ENCODE peak calls at places on chromosomes 12 and 14, in seven cellular contexts. One of them, this sample, is unnamed.

GRCh38 chr14:54570651-54571415 is 3.9 kb downstream of the SAMD4A start:
- DNase-seq in activated T-helper 2 cell treated with anti-CD3 and anti-CD28 coated beads, Interferon-gamma antibody, Interleukin-2, Interleukin-4, amounts not matched to agents 10 μg/mL and 5 μg/mL and 100 μg/mL, durations not matched to agents 14 hours and 24 hours and 36 hours: no peak
- DNase-seq in ACHN: peak; percentile 63
- DNase-seq in tibial artery: no peak
- DNase-seq in posterior cingulate gyrus: no peak
- DNase-seq in stomach: no peak
- DNase-seq in stimulated activated CD4-positive, alpha-beta T cell treated with anti-CD3 and anti-CD28 coated beads, TNF-alpha, amount 100 ng/mL, for 24 hours: no peak
- DNase-seq in this sample: no peak

GRCh38 chr12:113463746-113464743 is 7.6 kb downstream of the LHX5 start:
- DNase-seq in posterior cingulate gyrus: no peak
- DNase-seq in stimulated activated CD4-positive, alpha-beta T cell treated with anti-CD3 and anti-CD28 coated beads, TNF-alpha, amount 100 ng/mL, for 24 hours: no peak
- DNase-seq in stomach: no peak
- DNase-seq in activated T-helper 2 cell treated with anti-CD3 and anti-CD28 coated beads, Interferon-gamma antibody, Interleukin-2, Interleukin-4, amounts not matched to agents 10 μg/mL and 5 μg/mL and 100 μg/mL, durations not matched to agents 14 hours and 24 hours and 36 hours: no peak
- DNase-seq in tibial artery: no peak
- DNase-seq in ACHN: no peak
- DNase-seq in this sample: no peak

GRCh38 chr14:99287269-99287942 is 15.4 kb upstream of the BCL11B start:
- DNase-seq in tibial artery: no peak
- DNase-seq in stimulated activated CD4-positive, alpha-beta T cell treated with anti-CD3 and anti-CD28 coated beads, TNF-alpha, amount 100 ng/mL, for 24 hours: no peak
- DNase-seq in stomach: no peak
- DNase-seq in posterior cingulate gyrus: no peak
- DNase-seq in activated T-helper 2 cell treated with anti-CD3 and anti-CD28 coated beads, Interferon-gamma antibody, Interleukin-2, Interleukin-4, amounts not matched to agents 10 μg/mL and 5 μg/mL and 100 μg/mL, durations not matched to agents 14 hours and 24 hours and 36 hours: no peak
- DNase-seq in ACHN: no peak
- DNase-seq in this sample: no peak

GRCh38 chr14:93234798-93235197 is 27.7 kb downstream of the UBR7 start:
- DNase-seq in tibial artery: no peak
- DNase-seq in ACHN: peak; percentile 29
- DNase-seq in stomach: no peak
- DNase-seq in stimulated activated CD4-positive, alpha-beta T cell treated with anti-CD3 and anti-CD28 coated beads, TNF-alpha, amount 100 ng/mL, for 24 hours: no peak
- DNase-seq in activated T-helper 2 cell treated with anti-CD3 and anti-CD28 coated beads, Interferon-gamma antibody, Interleukin-2, Interleukin-4, amounts not matched to agents 10 μg/mL and 5 μg/mL and 100 μg/mL, durations not matched to agents 14 hours and 24 hours and 36 hours: no peak
- DNase-seq in posterior cingulate gyrus: no peak
- DNase-seq in this sample: no peak

GRCh38 chr14:21924479-21924878 is 250.9 kb upstream of the OR4E1 start:
- DNase-seq in activated T-helper 2 cell treated with anti-CD3 and anti-CD28 coated beads, Interferon-gamma antibody, Interleukin-2, Interleukin-4, amounts not matched to agents 10 μg/mL and 5 μg/mL and 100 μg/mL, durations not matched to agents 14 hours and 24 hours and 36 hours: peak; percentile 42
- DNase-seq in tibial artery: no peak
- DNase-seq in ACHN: no peak
- DNase-seq in stimulated activated CD4-positive, alpha-beta T cell treated with anti-CD3 and anti-CD28 coated beads, TNF-alpha, amount 100 ng/mL, for 24 hours: peak; percentile 37
- DNase-seq in posterior cingulate gyrus: no peak
- DNase-seq in stomach: no peak
- DNase-seq in this sample: peak; percentile 36

GRCh38 chr12:56935157-56935556 is 949 bp upstream of the SDR9C7 start:
- DNase-seq in posterior cingulate gyrus: no peak
- DNase-seq in stomach: no peak
- DNase-seq in activated T-helper 2 cell treated with anti-CD3 and anti-CD28 coated beads, Interferon-gamma antibody, Interleukin-2, Interleukin-4, amounts not matched to agents 10 μg/mL and 5 μg/mL and 100 μg/mL, durations not matched to agents 14 hours and 24 hours and 36 hours: no peak
- DNase-seq in tibial artery: no peak
- DNase-seq in ACHN: no peak
- DNase-seq in stimulated activated CD4-positive, alpha-beta T cell treated with anti-CD3 and anti-CD28 coated beads, TNF-alpha, amount 100 ng/mL, for 24 hours: no peak
- DNase-seq in this sample: no peak

GRCh38 chr12:29547844-29548243 is 50.4 kb upstream of the OVCH1 start:
- DNase-seq in stimulated activated CD4-positive, alpha-beta T cell treated with anti-CD3 and anti-CD28 coated beads, TNF-alpha, amount 100 ng/mL, for 24 hours: no peak
- DNase-seq in tibial artery: no peak
- DNase-seq in stomach: no peak
- DNase-seq in ACHN: no peak
- DNase-seq in posterior cingulate gyrus: no peak
- DNase-seq in activated T-helper 2 cell treated with anti-CD3 and anti-CD28 coated beads, Interferon-gamma antibody, Interleukin-2, Interleukin-4, amounts not matched to agents 10 μg/mL and 5 μg/mL and 100 μg/mL, durations not matched to agents 14 hours and 24 hours and 36 hours: no peak
- DNase-seq in this sample: no peak

GRCh38 chr12:76946451-76946850 is 67.6 kb upstream of the CSRP2 start:
- DNase-seq in stomach: no peak
- DNase-seq in tibial artery: no peak
- DNase-seq in posterior cingulate gyrus: no peak
- DNase-seq in stimulated activated CD4-positive, alpha-beta T cell treated with anti-CD3 and anti-CD28 coated beads, TNF-alpha, amount 100 ng/mL, for 24 hours: no peak
- DNase-seq in activated T-helper 2 cell treated with anti-CD3 and anti-CD28 coated beads, Interferon-gamma antibody, Interleukin-2, Interleukin-4, amounts not matched to agents 10 μg/mL and 5 μg/mL and 100 μg/mL, durations not matched to agents 14 hours and 24 hours and 36 hours: no peak
- DNase-seq in ACHN: peak; percentile 13
- DNase-seq in this sample: no peak

GRCh38 chr14:94887591-94887990 is 117.7 kb upstream of the GSC start:
- DNase-seq in posterior cingulate gyrus: no peak
- DNase-seq in stomach: no peak
- DNase-seq in activated T-helper 2 cell treated with anti-CD3 and anti-CD28 coated beads, Interferon-gamma antibody, Interleukin-2, Interleukin-4, amounts not matched to agents 10 μg/mL and 5 μg/mL and 100 μg/mL, durations not matched to agents 14 hours and 24 hours and 36 hours: no peak
- DNase-seq in ACHN: no peak
- DNase-seq in stimulated activated CD4-positive, alpha-beta T cell treated with anti-CD3 and anti-CD28 coated beads, TNF-alpha, amount 100 ng/mL, for 24 hours: no peak
- DNase-seq in tibial artery: no peak
- DNase-seq in this sample: no peak

GRCh38 chr14:65210118-65210826 is 108.0 kb upstream of the MAX start:
- DNase-seq in ACHN: no peak
- DNase-seq in tibial artery: no peak
- DNase-seq in posterior cingulate gyrus: no peak
- DNase-seq in activated T-helper 2 cell treated with anti-CD3 and anti-CD28 coated beads, Interferon-gamma antibody, Interleukin-2, Interleukin-4, amounts not matched to agents 10 μg/mL and 5 μg/mL and 100 μg/mL, durations not matched to agents 14 hours and 24 hours and 36 hours: no peak
- DNase-seq in stimulated activated CD4-positive, alpha-beta T cell treated with anti-CD3 and anti-CD28 coated beads, TNF-alpha, amount 100 ng/mL, for 24 hours: no peak
- DNase-seq in stomach: no peak
- DNase-seq in this sample: no peak

GRCh38 chr12:91993287-91994028 is 152.2 kb downstream of the BTG1 start:
- DNase-seq in posterior cingulate gyrus: no peak
- DNase-seq in stimulated activated CD4-positive, alpha-beta T cell treated with anti-CD3 and anti-CD28 coated beads, TNF-alpha, amount 100 ng/mL, for 24 hours: no peak
- DNase-seq in activated T-helper 2 cell treated with anti-CD3 and anti-CD28 coated beads, Interferon-gamma antibody, Interleukin-2, Interleukin-4, amounts not matched to agents 10 μg/mL and 5 μg/mL and 100 μg/mL, durations not matched to agents 14 hours and 24 hours and 36 hours: no peak
- DNase-seq in stomach: no peak
- DNase-seq in ACHN: no peak
- DNase-seq in tibial artery: no peak
- DNase-seq in this sample: no peak

GRCh38 chr14:101077511-101078074 is 174.1 kb upstream of the RTL1 start:
- DNase-seq in ACHN: no peak
- DNase-seq in stomach: peak; percentile 13
- DNase-seq in activated T-helper 2 cell treated with anti-CD3 and anti-CD28 coated beads, Interferon-gamma antibody, Interleukin-2, Interleukin-4, amounts not matched to agents 10 μg/mL and 5 μg/mL and 100 μg/mL, durations not matched to agents 14 hours and 24 hours and 36 hours: no peak
- DNase-seq in stimulated activated CD4-positive, alpha-beta T cell treated with anti-CD3 and anti-CD28 coated beads, TNF-alpha, amount 100 ng/mL, for 24 hours: no peak
- DNase-seq in tibial artery: peak; percentile 11
- DNase-seq in posterior cingulate gyrus: peak; percentile 54
- DNase-seq in this sample: no peak

GRCh38 chr14:67441672-67442071 is 29.7 kb upstream of the PLEK2 start:
- DNase-seq in tibial artery: no peak
- DNase-seq in ACHN: no peak
- DNase-seq in posterior cingulate gyrus: no peak
- DNase-seq in stomach: no peak
- DNase-seq in stimulated activated CD4-positive, alpha-beta T cell treated with anti-CD3 and anti-CD28 coated beads, TNF-alpha, amount 100 ng/mL, for 24 hours: no peak
- DNase-seq in activated T-helper 2 cell treated with anti-CD3 and anti-CD28 coated beads, Interferon-gamma antibody, Interleukin-2, Interleukin-4, amounts not matched to agents 10 μg/mL and 5 μg/mL and 100 μg/mL, durations not matched to agents 14 hours and 24 hours and 36 hours: no peak
- DNase-seq in this sample: no peak

GRCh38 chr12:55019784-55020183 is at the start of gene NEUROD4:
- DNase-seq in stomach: peak; percentile 40
- DNase-seq in tibial artery: no peak
- DNase-seq in stimulated activated CD4-positive, alpha-beta T cell treated with anti-CD3 and anti-CD28 coated beads, TNF-alpha, amount 100 ng/mL, for 24 hours: no peak
- DNase-seq in activated T-helper 2 cell treated with anti-CD3 and anti-CD28 coated beads, Interferon-gamma antibody, Interleukin-2, Interleukin-4, amounts not matched to agents 10 μg/mL and 5 μg/mL and 100 μg/mL, durations not matched to agents 14 hours and 24 hours and 36 hours: no peak
- DNase-seq in posterior cingulate gyrus: no peak
- DNase-seq in ACHN: peak; percentile 82
- DNase-seq in this sample: no peak

GRCh38 chr12:96061323-96061722 is 25.9 kb upstream of the LTA4H start:
- DNase-seq in stomach: no peak
- DNase-seq in posterior cingulate gyrus: no peak
- DNase-seq in tibial artery: no peak
- DNase-seq in ACHN: no peak
- DNase-seq in activated T-helper 2 cell treated with anti-CD3 and anti-CD28 coated beads, Interferon-gamma antibody, Interleukin-2, Interleukin-4, amounts not matched to agents 10 μg/mL and 5 μg/mL and 100 μg/mL, durations not matched to agents 14 hours and 24 hours and 36 hours: no peak
- DNase-seq in stimulated activated CD4-positive, alpha-beta T cell treated with anti-CD3 and anti-CD28 coated beads, TNF-alpha, amount 100 ng/mL, for 24 hours: no peak
- DNase-seq in this sample: no peak

GRCh38 chr14:60183724-60184596 is 18.8 kb upstream of the DHRS7 start:
- DNase-seq in posterior cingulate gyrus: no peak
- DNase-seq in activated T-helper 2 cell treated with anti-CD3 and anti-CD28 coated beads, Interferon-gamma antibody, Interleukin-2, Interleukin-4, amounts not matched to agents 10 μg/mL and 5 μg/mL and 100 μg/mL, durations not matched to agents 14 hours and 24 hours and 36 hours: no peak
- DNase-seq in tibial artery: no peak
- DNase-seq in stimulated activated CD4-positive, alpha-beta T cell treated with anti-CD3 and anti-CD28 coated beads, TNF-alpha, amount 100 ng/mL, for 24 hours: no peak
- DNase-seq in stomach: no peak
- DNase-seq in ACHN: peak; percentile 63
- DNase-seq in this sample: no peak

GRCh38 chr14:23545740-23546411 is 5.7 kb downstream of the ZFHX2 start:
- DNase-seq in stimulated activated CD4-positive, alpha-beta T cell treated with anti-CD3 and anti-CD28 coated beads, TNF-alpha, amount 100 ng/mL, for 24 hours: no peak
- DNase-seq in activated T-helper 2 cell treated with anti-CD3 and anti-CD28 coated beads, Interferon-gamma antibody, Interleukin-2, Interleukin-4, amounts not matched to agents 10 μg/mL and 5 μg/mL and 100 μg/mL, durations not matched to agents 14 hours and 24 hours and 36 hours: no peak
- DNase-seq in posterior cingulate gyrus: no peak
- DNase-seq in ACHN: no peak
- DNase-seq in tibial artery: no peak
- DNase-seq in stomach: no peak
- DNase-seq in this sample: no peak

GRCh38 chr14:41609704-41610183 is 3.1 kb downstream of the LRFN5 start:
- DNase-seq in posterior cingulate gyrus: peak; percentile 66
- DNase-seq in tibial artery: peak; percentile 32
- DNase-seq in stomach: no peak
- DNase-seq in activated T-helper 2 cell treated with anti-CD3 and anti-CD28 coated beads, Interferon-gamma antibody, Interleukin-2, Interleukin-4, amounts not matched to agents 10 μg/mL and 5 μg/mL and 100 μg/mL, durations not matched to agents 14 hours and 24 hours and 36 hours: no peak
- DNase-seq in ACHN: no peak
- DNase-seq in stimulated activated CD4-positive, alpha-beta T cell treated with anti-CD3 and anti-CD28 coated beads, TNF-alpha, amount 100 ng/mL, for 24 hours: no peak
- DNase-seq in this sample: no peak

GRCh38 chr14:56461876-56462275 is 117.7 kb upstream of the TMEM260 start:
- DNase-seq in ACHN: no peak
- DNase-seq in activated T-helper 2 cell treated with anti-CD3 and anti-CD28 coated beads, Interferon-gamma antibody, Interleukin-2, Interleukin-4, amounts not matched to agents 10 μg/mL and 5 μg/mL and 100 μg/mL, durations not matched to agents 14 hours and 24 hours and 36 hours: no peak
- DNase-seq in stomach: no peak
- DNase-seq in stimulated activated CD4-positive, alpha-beta T cell treated with anti-CD3 and anti-CD28 coated beads, TNF-alpha, amount 100 ng/mL, for 24 hours: no peak
- DNase-seq in posterior cingulate gyrus: no peak
- DNase-seq in tibial artery: no peak
- DNase-seq in this sample: no peak